ENCODE peak calls at places on chromosomes 16 and 17, in ten cellular contexts. R is iPS-NIHi11, X is SW 1271, I is WERI-Rb-1, G is small intestine, W is AG09319, Z is GM04504, J is naive B cell, O is kidney glomerular epithelial cell, A is left ventricle myocardium superior. S is an unnamed sample.

GRCh38 chr17:236641-237405 is 55.4 kb upstream of the DOC2B start:
- DNase-seq in J (no peak), R (no peak), Z (no peak), I (no peak), X (no peak), O (no peak), A (no peak), G (no peak), W (no peak), S (no peak)

GRCh38 chr17:80861892-80862291 is 129.7 kb upstream of the CHMP6 start:
- DNase-seq in A (peak; percentile 45), W (no peak), G (no peak), Z (no peak), J (no peak), R (no peak), X (no peak), I (peak; percentile 48), O (no peak), S (peak; percentile 81)

GRCh38 chr17:2034157-2034556 is 4.2 kb downstream of the DPH1 start:
- DNase-seq in G (no peak), O (peak; percentile 83), A (no peak), J (no peak), I (peak; percentile 60), R (no peak), W (no peak), Z (peak; percentile 64), X (no peak), S (no peak)

GRCh38 chr17:57593739-57594462 is 151.2 kb downstream of the CCDC182 start:
- DNase-seq in J (no peak), Z (no peak), O (no peak), G (no peak), A (no peak), X (no peak), R (no peak), W (no peak), I (peak; percentile 95), S (no peak)

GRCh38 chr16:19882186-19882585 is 2.5 kb downstream of the GPRC5B start:
- DNase-seq in W (no peak), G (no peak), A (no peak), R (no peak), X (no peak), Z (no peak), I (no peak), O (no peak), J (no peak), S (no peak)

GRCh38 chr17:419073-419735 is 66.6 kb upstream of the RPH3AL start:
- DNase-seq in W (no peak), R (no peak), Z (no peak), I (no peak), X (no peak), A (no peak), G (peak; percentile 75), J (no peak), O (no peak), S (no peak)

GRCh38 chr16:81650982-81651562 is 128.0 kb upstream of the PLCG2 start:
- DNase-seq in R (peak; percentile 68), A (peak; percentile 81), G (no peak), J (no peak), X (no peak), Z (no peak), O (no peak), W (no peak), I (no peak), S (peak; percentile 36)

GRCh38 chr16:66914541-66914940 is 4.1 kb downstream of the CDH16 start:
- DNase-seq in A (peak; percentile 3), R (no peak), G (no peak), J (no peak), X (no peak), W (no peak), Z (no peak), O (no peak), I (no peak), S (no peak)

GRCh38 chr16:4316732-4317461 is 1.0 kb downstream of the GLIS2 start:
- DNase-seq in J (no peak), O (peak; percentile 32), A (peak; percentile 79), I (no peak), X (peak; percentile 68), G (no peak), Z (no peak), W (no peak), R (peak; percentile 48), S (no peak)

GRCh38 chr17:77681820-77682219 is 276.7 kb upstream of the TNRC6C start:
- DNase-seq in A (peak; percentile 93), W (no peak), X (no peak), J (no peak), I (no peak), O (no peak), R (no peak), G (no peak), Z (no peak), S (peak; percentile 65)

GRCh38 chr16:12084436-12084835 is 107.9 kb downstream of the SNX29 start:
- DNase-seq in G (no peak), O (no peak), W (no peak), X (no peak), Z (no peak), R (no peak), J (no peak), I (no peak), A (no peak), S (no peak)

GRCh38 chr17:77019955-77020379 is 120.8 kb upstream of the SEC14L1 start:
- DNase-seq in O (no peak), W (no peak), X (no peak), R (peak; percentile 35), G (no peak), I (no peak), A (no peak), Z (no peak), J (no peak), S (no peak)

GRCh38 chr17:39028690-39029089 is 61.5 kb upstream of the FBXO47 start:
- DNase-seq in Z (no peak), O (no peak), I (no peak), G (no peak), R (no peak), W (no peak), A (no peak), J (no peak), X (no peak), S (no peak)

GRCh38 chr16:75202069-75202590 is 4.8 kb downstream of the CTRB2 start:
- DNase-seq in A (no peak), G (no peak), X (no peak), O (no peak), W (no peak), J (no peak), I (no peak), Z (no peak), R (no peak), S (no peak)

GRCh38 chr16:3149193-3149530 is 14.3 kb downstream of the ZNF213 start:
- DNase-seq in O (no peak), X (no peak), I (no peak), J (no peak), A (no peak), Z (no peak), W (no peak), R (no peak), G (no peak), S (no peak)

GRCh38 chr16:57255686-57256415 is 10.8 kb downstream of the ARL2BP start:
- DNase-seq in X (no peak), Z (no peak), I (no peak), J (no peak), O (no peak), A (no peak), W (no peak), G (no peak), R (no peak), S (no peak)

GRCh38 chr17:68509151-68510057 is 2.8 kb upstream of the PRKAR1A start:
- DNase-seq in J (no peak), R (no peak), G (no peak), W (no peak), O (no peak), I (peak; percentile 89), X (no peak), A (peak; percentile 83), Z (no peak), S (no peak)

GRCh38 chr16:48101069-48101674 is 54.6 kb downstream of the ABCC12 start:
- DNase-seq in J (no peak), I (no peak), Z (no peak), O (no peak), W (no peak), X (no peak), A (no peak), G (no peak), R (no peak), S (no peak)

GRCh38 chr16:47970291-47970931 is 185.4 kb downstream of the ABCC12 start:
- DNase-seq in W (no peak), G (no peak), A (no peak), I (no peak), Z (peak; percentile 13), O (peak; percentile 8), X (no peak), J (no peak), R (peak; percentile 77), S (no peak)

GRCh38 chr16:63890072-63890471 is 1231.8 kb downstream of the CDH11 start:
- DNase-seq in X (no peak), O (peak; percentile 38), Z (peak; percentile 11), I (no peak), G (peak; percentile 43), J (no peak), R (no peak), A (no peak), W (no peak), S (no peak)

GRCh38 chr17:48624544-48625501 is 1.3 kb downstream of the HOXB9 start:
- DNase-seq in R (peak; percentile 75), I (peak; percentile 52), G (no peak), X (no peak), Z (no peak), A (no peak), O (no peak), J (no peak), W (no peak), S (no peak)

GRCh38 chr17:10618202-10618635 is 38.9 kb downstream of the MYH3 start:
- DNase-seq in I (peak; percentile 72), J (peak; percentile 48), A (peak; percentile 64), O (peak; percentile 54), Z (peak; percentile 62), X (peak; percentile 74), G (peak; percentile 78), W (peak; percentile 37), R (peak; percentile 85), S (peak; percentile 46)

S was measured in BE2C.